ENCODE peak calls at places on chromosomes 13 and 19, in ten cellular contexts. S is tibial artery; T is adipocyte; Y is cardiac muscle cell; V is Caco-2; M is ovary; N is suprapubic skin; R is effector memory CD4-positive, alpha-beta T cell; B is IMR-90; Z is HCT116. H is an unnamed sample. For H3K9me3, the result is how much of the 10 kb centered on the place peaks cover.

GRCh38 chr19:14479985-14480694 is 5.0 kb upstream of the PTGER1 start:
- DNase-seq in S (no peak), T (peak), Y (peak), V (no peak), M (no peak), N (no peak), R (peak), B (peak), Z (no peak), H (no peak)

GRCh38 chr13:107458269-107458668 is 757.1 kb downstream of the LIG4 start:
- DNase-seq in S (no peak), T (no peak), Y (no peak), V (no peak), M (no peak), N (no peak), R (no peak), B (no peak), Z (no peak), H (no peak)

GRCh38 chr13:110405597-110406450 is 98.7 kb downstream of the COL4A2 start:
- DNase-seq in S (no peak), T (peak), Y (no peak), V (no peak), M (no peak), N (no peak), R (no peak), B (peak), Z (no peak), H (peak)

GRCh38 chr13:102405499-102406079 is 3.7 kb upstream of the FGF14 start:
- DNase-seq in S (no peak), T (no peak), Y (no peak), V (peak), M (no peak), N (no peak), R (no peak), B (peak), Z (no peak), H (no peak)

GRCh38 chr19:41548954-41549688 is 26.8 kb upstream of the CEACAM21 start:
- DNase-seq in S (no peak), T (no peak), Y (peak), V (no peak), M (no peak), N (no peak), R (peak), B (no peak), Z (no peak), H (no peak)

GRCh38 chr19:49398931-49399330 is 10.9 kb downstream of the KASH5 start:
- DNase-seq in S (no peak), T (no peak), Y (no peak), V (no peak), M (no peak), N (no peak), R (no peak), B (no peak), Z (no peak), H (no peak)

GRCh38 chr13:23159587-23160240 is 21.1 kb upstream of the SGCG start:
- DNase-seq in S (no peak), T (no peak), Y (peak), V (no peak), M (no peak), N (no peak), R (no peak), B (no peak), Z (no peak), H (peak)

GRCh38 chr13:102018716-102019115 is 383.1 kb downstream of the FGF14 start:
- DNase-seq in S (no peak), T (no peak), Y (no peak), V (no peak), M (no peak), N (no peak), R (no peak), B (no peak), Z (no peak), H (no peak)

GRCh38 chr19:32373614-32374295 is 28.3 kb downstream of the ZNF507 start:
- DNase-seq in S (peak), T (peak), Y (peak), V (peak), M (no peak), N (no peak), R (no peak), B (peak), Z (peak), H (peak)

GRCh38 chr19:38145627-38146026 is 78.4 kb downstream of the DPF1 start:
- DNase-seq in S (peak), T (no peak), Y (peak), V (no peak), M (no peak), N (no peak), R (no peak), B (no peak), Z (no peak), H (no peak)

GRCh38 chr19:38834590-38834989 is 3.0 kb upstream of the ECH1 start:
- DNase-seq in S (no peak), T (no peak), Y (no peak), V (no peak), M (no peak), N (no peak), R (no peak), B (no peak), Z (no peak), H (no peak)

GRCh38 chr19:2475018-2475701 is 767 bp upstream of the GADD45B start:
- DNase-seq in S (peak), T (peak), Y (peak), V (peak), M (peak), N (no peak), R (no peak), B (peak), Z (no peak), H (peak)

GRCh38 chr13:64158910-64159309 is 2743.3 kb upstream of the PCDH20 start:
- DNase-seq in S (no peak), T (peak), Y (peak), V (no peak), M (no peak), N (no peak), R (no peak), B (peak), Z (no peak), H (peak)

GRCh38 chr19:8526345-8527062 is 12.5 kb upstream of the ZNF414 start:
- DNase-seq in S (peak), T (peak), Y (peak), V (peak), M (peak), N (peak), R (no peak), B (peak), Z (peak), H (peak)

GRCh38 chr13:91368676-91369425 is 21.4 kb downstream of the MIR17HG start:
- DNase-seq in S (no peak), T (no peak), Y (peak), V (no peak), M (no peak), N (no peak), R (no peak), B (peak), Z (no peak), H (no peak)

GRCh38 chr19:13291913-13292312 is 141.7 kb downstream of the IER2 start:
- DNase-seq in S (no peak), T (no peak), Y (no peak), V (no peak), M (no peak), N (no peak), R (no peak), B (no peak), Z (no peak), H (no peak)
- H3K4me3 ChIP-seq in S (no peak), T (no peak), Y (no peak), V (no peak), M (no peak), N (no peak), R (no peak), B (no peak), Z (no peak), H (no peak)

GRCh38 chr13:94710081-94710809 is 2.1 kb downstream of the SOX21 start:
- DNase-seq in S (no peak), T (no peak), Y (no peak), V (no peak), M (no peak), N (no peak), R (no peak), B (no peak), Z (no peak), H (no peak)

GRCh38 chr13:94707400-94708021 is 4.8 kb downstream of the SOX21 start:
- DNase-seq in S (no peak), T (no peak), Y (no peak), V (no peak), M (no peak), N (no peak), R (no peak), B (no peak), Z (no peak), H (no peak)

GRCh38 chr13:94708031-94708571 is 4.2 kb downstream of the SOX21 start:
- DNase-seq in S (no peak), T (no peak), Y (no peak), V (no peak), M (no peak), N (no peak), R (no peak), B (no peak), Z (no peak), H (no peak)

GRCh38 chr13:94710881-94711560 is 1.3 kb downstream of the SOX21 start:
- DNase-seq in S (no peak), T (no peak), Y (no peak), V (no peak), M (no peak), N (no peak), R (no peak), B (no peak), Z (no peak), H (peak)

DNA sequence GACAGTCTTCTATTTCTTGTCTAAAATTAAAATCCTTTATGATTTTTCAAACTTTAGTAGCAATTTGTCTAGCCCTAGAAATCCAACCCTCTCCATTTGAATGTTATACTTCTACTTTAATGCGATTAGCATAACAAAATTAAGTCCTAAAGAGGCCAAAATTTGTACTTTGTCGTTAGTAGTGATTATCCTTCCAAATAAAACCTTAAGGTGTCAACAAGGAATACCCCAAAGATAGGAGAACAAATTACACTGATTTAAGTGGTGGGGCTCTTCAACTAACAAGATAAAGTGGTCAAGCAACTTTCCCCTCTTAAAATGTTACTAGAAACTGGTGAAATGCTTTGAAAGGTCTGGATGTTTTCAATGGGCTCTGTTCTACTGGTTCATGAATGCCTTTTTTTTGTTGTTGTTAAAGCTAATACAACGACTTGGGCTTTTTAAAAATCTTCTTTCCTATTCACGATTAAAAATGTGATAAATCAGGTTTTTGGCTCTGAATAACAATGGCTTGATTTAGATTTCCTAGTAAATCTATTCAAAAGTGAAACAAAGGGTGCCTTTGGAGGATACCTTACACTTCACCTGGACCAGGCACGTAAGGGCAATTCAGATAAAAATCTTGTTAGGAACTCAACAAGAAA is 3.3 kb downstream of the SOX21 start:
- DNase-seq in S (no peak), T (no peak), Y (no peak), V (no peak), M (no peak), N (no peak), R (no peak), B (no peak), Z (no peak), H (no peak)
- H3K9me3 ChIP-seq in S (under half), T (under half), Y (under half), V (under half), M (under half), N (under half), R (under half), B (under half), Z (under half), H (under half)

DNA sequence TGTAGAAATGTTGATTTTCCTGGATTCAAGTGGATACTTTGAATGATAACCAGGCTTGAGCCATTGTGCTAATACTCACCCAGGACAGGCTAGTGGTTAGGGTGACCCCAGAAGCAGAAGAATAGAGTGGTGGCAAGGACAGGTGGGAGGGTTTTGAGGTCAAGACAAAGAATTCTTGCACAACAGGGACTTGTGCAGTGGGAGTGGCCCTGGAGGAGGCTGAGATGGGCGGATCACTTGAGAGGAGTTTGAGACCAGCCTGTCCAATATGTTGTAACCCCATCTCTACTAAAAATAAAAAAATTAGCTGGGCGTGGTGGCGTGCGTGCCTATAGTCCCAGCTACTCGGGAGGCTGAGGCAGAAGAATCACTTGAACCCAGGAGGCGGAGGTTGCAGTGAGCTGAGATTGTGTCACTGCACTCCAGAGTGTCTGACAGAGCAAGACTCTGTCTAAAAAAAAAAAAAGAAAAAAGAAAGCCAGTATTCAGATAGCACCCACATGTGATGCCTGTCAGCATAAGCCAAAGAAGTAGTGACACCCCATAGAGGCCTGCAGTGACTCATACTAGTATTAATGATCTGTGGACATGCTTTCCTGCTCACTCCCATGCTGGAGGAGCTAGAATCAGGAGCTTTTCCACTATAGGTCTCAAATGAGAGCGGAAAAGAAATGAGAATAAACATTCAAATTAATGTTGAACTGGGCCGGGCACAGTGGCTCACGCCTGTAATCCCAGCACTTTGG is 78.7 kb downstream of the RNF17 start:
- DNase-seq in S (no peak), T (peak), Y (no peak), V (no peak), M (no peak), N (no peak), R (no peak), B (no peak), Z (no peak), H (peak)
- H3K4me3 ChIP-seq in S (no peak), T (no peak), Y (no peak), V (no peak), M (no peak), N (no peak), R (no peak), B (no peak), Z (no peak), H (no peak)

DNA sequence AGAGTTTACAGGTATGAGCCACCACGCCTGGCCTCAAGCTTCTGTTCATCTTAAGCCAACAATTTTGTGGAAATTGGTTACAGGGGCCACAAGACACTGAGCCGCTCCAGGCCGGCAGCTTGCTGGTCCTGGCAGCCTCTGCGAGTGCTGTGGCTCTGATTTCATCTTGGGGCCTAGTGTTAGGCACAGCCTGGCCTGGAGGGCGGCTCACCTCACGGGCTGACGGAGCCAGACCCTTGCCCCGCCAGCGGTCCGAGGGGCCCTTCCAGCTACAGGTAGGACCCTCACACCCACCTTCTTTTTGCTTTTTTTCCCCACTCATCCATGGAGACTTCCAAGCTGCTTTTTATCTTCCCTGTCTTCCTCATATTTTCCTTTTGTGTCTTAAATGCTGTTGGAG is 8.6 kb downstream of the ZNF544 start:
- DNase-seq in S (no peak), T (no peak), Y (no peak), V (no peak), M (no peak), N (no peak), R (no peak), B (no peak), Z (no peak), H (no peak)
- H3K9me3 ChIP-seq in S (under half), T (under half), Y (under half), V (under half), M (half or more), N (half or more), R (under half), B (half or more), Z (under half), H (under half)

DNA sequence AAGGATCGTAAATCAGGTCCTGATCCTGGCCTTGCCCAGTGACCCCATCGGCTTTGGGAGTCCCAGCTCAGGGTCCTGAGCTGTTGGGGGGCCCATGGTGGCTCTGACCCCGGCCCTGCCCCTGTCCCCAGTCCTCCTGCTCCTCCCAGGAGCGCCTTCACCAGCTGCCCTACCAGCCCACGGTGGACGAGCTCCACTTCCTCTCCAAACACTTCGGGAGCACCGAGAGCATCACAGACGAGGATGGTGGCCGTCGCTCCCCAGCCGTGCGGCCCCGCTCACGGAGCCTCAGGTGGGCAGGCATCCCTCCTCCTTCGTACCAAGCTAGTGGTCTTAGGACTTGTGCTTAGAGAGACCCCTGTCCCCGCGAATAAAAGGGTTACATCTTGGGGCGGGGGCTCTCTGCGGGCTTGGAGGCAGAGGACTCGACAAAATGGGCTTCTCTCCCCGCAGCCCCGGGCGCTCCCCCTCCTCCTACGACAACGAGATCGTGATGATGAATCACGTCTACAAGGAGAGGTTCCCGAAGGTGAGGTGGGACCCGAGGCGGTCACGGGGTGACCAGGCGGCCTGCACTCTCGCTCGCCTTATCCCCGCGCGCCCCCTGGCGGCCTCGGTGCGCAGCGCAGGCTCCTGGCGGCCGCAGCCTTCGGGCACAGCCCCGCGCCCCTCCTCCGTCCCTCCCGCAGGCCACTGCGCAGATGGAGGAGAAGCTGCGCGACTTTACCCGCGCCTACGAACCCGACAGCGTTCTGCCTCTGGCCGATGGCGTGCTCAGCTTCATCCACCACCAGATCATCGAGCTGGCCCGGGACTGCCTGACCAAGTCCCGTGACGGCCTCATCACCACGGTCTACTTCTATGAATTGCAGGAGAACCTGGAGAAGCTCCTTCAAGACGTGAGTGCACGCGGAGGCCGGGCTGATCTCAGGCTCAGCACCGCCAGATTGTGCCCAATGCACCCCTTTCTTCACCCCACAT is 9.1 kb downstream of the MAST1 start:
- DNase-seq in S (peak), T (peak), Y (peak), V (peak), M (peak), N (peak), R (peak), B (peak), Z (no peak), H (peak)
- H3K4me3 ChIP-seq in S (peak), T (peak), Y (no peak), V (peak), M (no peak), N (peak), R (peak), B (peak), Z (no peak), H (peak)

DNA sequence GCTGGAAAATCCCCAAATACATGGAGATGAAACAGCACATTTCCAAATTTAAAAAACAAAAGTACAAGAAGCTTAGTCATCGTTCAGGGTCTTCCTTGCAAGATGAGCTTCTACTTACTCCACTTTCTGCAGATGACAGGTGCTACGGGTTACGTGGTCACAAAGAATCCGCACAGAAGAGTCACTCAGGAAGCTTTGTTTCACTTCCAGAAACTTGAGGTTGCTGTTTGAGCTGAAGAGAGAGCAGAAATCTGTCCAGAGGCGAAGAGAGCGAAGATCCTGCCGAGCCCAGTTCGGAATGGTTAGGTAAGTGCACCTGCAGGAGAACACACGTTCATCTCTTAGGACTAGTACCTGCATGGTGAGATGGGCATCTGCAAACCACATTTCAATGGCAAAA is 9.4 kb downstream of the NLRP7 start:
- DNase-seq in S (no peak), T (no peak), Y (no peak), V (no peak), M (no peak), N (no peak), R (no peak), B (no peak), Z (no peak), H (no peak)
- H3K9me3 ChIP-seq in S (under half), T (under half), Y (under half), V (under half), M (under half), N (under half), R (under half), B (under half), Z (under half), H (under half)

GRCh38 chr13:99340638-99341037 is 33.4 kb upstream of the GPR183 start:
- DNase-seq in S (no peak), T (no peak), Y (no peak), V (no peak), M (no peak), N (no peak), R (no peak), B (no peak), Z (no peak), H (no peak)

GRCh38 chr13:99342723-99343315 is 35.6 kb upstream of the GPR183 start:
- DNase-seq in S (no peak), T (no peak), Y (no peak), V (no peak), M (no peak), N (no peak), R (no peak), B (no peak), Z (no peak), H (no peak)

GRCh38 chr13:99341969-99342722 is 34.9 kb upstream of the GPR183 start:
- DNase-seq in S (no peak), T (no peak), Y (no peak), V (no peak), M (no peak), N (no peak), R (no peak), B (no peak), Z (no peak), H (no peak)

GRCh38 chr13:99339230-99339721 is 32.1 kb upstream of the GPR183 start:
- DNase-seq in S (no peak), T (no peak), Y (no peak), V (no peak), M (no peak), N (no peak), R (no peak), B (no peak), Z (no peak), H (no peak)

DNA sequence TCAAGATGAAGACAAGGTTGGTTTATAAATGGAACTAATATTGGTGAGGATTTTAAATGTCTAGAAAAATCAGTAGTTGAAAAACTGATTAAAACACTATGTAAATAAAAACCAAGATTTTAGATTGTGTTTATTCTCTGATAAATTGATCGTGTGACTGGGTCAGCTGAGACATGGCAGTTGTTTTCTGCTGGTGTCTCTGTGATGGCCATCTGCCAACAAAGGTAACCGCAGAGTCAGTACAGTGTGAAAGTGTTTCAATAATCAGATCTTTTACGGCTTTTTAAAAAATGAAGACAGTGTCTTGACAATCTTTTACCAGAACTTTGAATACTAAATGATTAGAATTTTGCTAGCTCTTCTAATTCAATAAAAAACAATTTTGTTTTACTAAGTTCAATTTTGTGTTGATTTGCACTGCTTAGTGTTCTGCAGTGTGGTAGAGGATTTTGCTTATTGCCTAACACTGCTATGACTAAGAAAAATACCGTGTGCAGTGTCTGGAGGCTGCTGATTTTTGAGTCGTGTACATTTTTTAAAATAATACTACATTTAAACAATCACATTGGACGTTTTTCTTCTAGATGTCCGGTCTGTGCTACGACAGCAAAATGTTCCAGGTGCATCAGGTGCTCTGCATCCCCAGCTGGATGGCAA is 32.7 kb upstream of the GPR183 start:
- DNase-seq in S (no peak), T (peak), Y (peak), V (no peak), M (no peak), N (no peak), R (peak), B (peak), Z (no peak), H (no peak)
- H3K4me3 ChIP-seq in S (no peak), T (no peak), Y (no peak), V (no peak), M (no peak), N (no peak), R (peak), B (no peak), Z (no peak), H (no peak)

H was measured in MG63.